ENCODE peak calls at places on chromosome 13, in six cellular contexts. B, N, S, C, H and Q are unnamed samples.

GRCh38 chr13:111262715-111263114 is 57.7 kb upstream of the TEX29 start:
- DNase-seq in S (no peak), C (no peak), B (no peak), N (no peak), H (no peak), Q (no peak)

GRCh38 chr13:112781287-112781686 is 91.4 kb downstream of the ATP11A start:
- DNase-seq in N (no peak), B (no peak), H (no peak), C (no peak), S (no peak), Q (no peak)

GRCh38 chr13:36818483-36819063 is 449 bp upstream of the RFXAP start:
- DNase-seq in H (no peak), C (no peak), S (no peak), N (no peak), B (no peak), Q (no peak)

GRCh38 chr13:113305208-113305607 is 8.2 kb downstream of the LAMP1 start:
- DNase-seq in S (no peak), C (no peak), B (no peak), N (no peak), H (no peak), Q (no peak)

GRCh38 chr13:106573279-106573831 is 5.4 kb upstream of the ARGLU1 start:
- DNase-seq in H (no peak), S (no peak), B (no peak), C (no peak), N (no peak), Q (no peak)

GRCh38 chr13:48496796-48497195 is 36.1 kb downstream of the RCBTB2 start:
- DNase-seq in N (no peak), S (no peak), B (no peak), H (no peak), C (no peak), Q (no peak)

GRCh38 chr13:30708541-30708940 is 26.8 kb upstream of the ALOX5AP start:
- DNase-seq in S (no peak), N (no peak), B (no peak), H (no peak), C (no peak), Q (no peak)

GRCh38 chr13:109130093-109130835 is 500.9 kb downstream of the MYO16 start:
- DNase-seq in B (no peak), N (no peak), H (no peak), C (no peak), S (no peak), Q (no peak)

GRCh38 chr13:107942030-107942617 is 273.2 kb downstream of the LIG4 start:
- DNase-seq in S (no peak), C (no peak), B (no peak), H (no peak), N (no peak), Q (no peak)

GRCh38 chr13:98480915-98481510 is 95.9 kb downstream of the STK24 start:
- DNase-seq in B (no peak), C (no peak), N (no peak), S (no peak), H (no peak), Q (no peak)